ENCODE peak calls at places on chromosomes 2 and 18, in nine cellular contexts. L is right lobe of liver, I is kidney epithelial cell, N is astrocyte of the spinal cord, B is coronary artery, F is HCT116, J is upper lobe of left lung, H is AG10803, V is fibroblast of villous mesenchyme. A is an unnamed sample.
A peak's percentile ranks its signal among the peaks of the same experiment; 100 is the strongest.

GRCh38 chr2:143807677-143808076 is 678.5 kb downstream of the ARHGAP15 start:
- DNase-seq in B (no peak), H (peak; percentile 44), F (no peak), I (no peak), J (no peak), L (no peak), V (peak; percentile 59), N (no peak), A (no peak)

GRCh38 chr2:27776097-27776496 is 4.6 kb downstream of the MRPL33 start:
- DNase-seq in H (peak; percentile 78), J (no peak), L (no peak), B (no peak), V (peak; percentile 42), N (no peak), F (no peak), I (no peak), A (no peak)

GRCh38 chr2:67880291-67880761 is 182.5 kb downstream of the C1D start:
- DNase-seq in L (no peak), F (no peak), I (peak; percentile 89), B (peak; percentile 64), V (peak; percentile 51), H (no peak), J (peak; percentile 65), N (no peak), A (no peak)

GRCh38 chr18:11866329-11866728 is 15.1 kb downstream of the CHMP1B start:
- DNase-seq in B (no peak), H (no peak), I (no peak), N (no peak), F (no peak), L (no peak), J (no peak), V (no peak), A (no peak)

GRCh38 chr2:67463810-67464209 is 66.7 kb downstream of the ETAA1 start:
- DNase-seq in V (no peak), L (no peak), F (peak; percentile 64), I (peak; percentile 68), B (no peak), J (no peak), N (peak; percentile 52), H (no peak), A (no peak)

GRCh38 chr2:240909216-240909974 is 3.3 kb downstream of the CROCC2 start:
- DNase-seq in L (no peak), I (no peak), H (no peak), J (peak; percentile 36), V (no peak), B (no peak), N (no peak), F (no peak), A (no peak)

GRCh38 chr2:85357736-85358135 is 3.2 kb downstream of the ELMOD3 start:
- DNase-seq in H (no peak), L (no peak), N (no peak), B (no peak), F (no peak), V (no peak), J (no peak), I (no peak), A (no peak)

GRCh38 chr2:102235491-102235890 is 48.7 kb downstream of the IL1RL2 start:
- DNase-seq in L (no peak), F (no peak), N (no peak), J (no peak), B (no peak), H (no peak), I (no peak), V (peak; percentile 43), A (no peak)

GRCh38 chr2:26469092-26469710 is 8.7 kb downstream of the OTOF start:
- DNase-seq in F (peak; percentile 74), J (no peak), B (no peak), I (peak; percentile 21), V (peak; percentile 59), H (peak; percentile 11), N (peak; percentile 71), L (peak; percentile 55), A (no peak)

GRCh38 chr2:105515581-105516415 is 116.9 kb upstream of the FHL2 start:
- DNase-seq in L (peak; percentile 54), V (no peak), N (no peak), F (no peak), H (no peak), B (peak; percentile 80), J (no peak), I (no peak), A (no peak)

DNA sequence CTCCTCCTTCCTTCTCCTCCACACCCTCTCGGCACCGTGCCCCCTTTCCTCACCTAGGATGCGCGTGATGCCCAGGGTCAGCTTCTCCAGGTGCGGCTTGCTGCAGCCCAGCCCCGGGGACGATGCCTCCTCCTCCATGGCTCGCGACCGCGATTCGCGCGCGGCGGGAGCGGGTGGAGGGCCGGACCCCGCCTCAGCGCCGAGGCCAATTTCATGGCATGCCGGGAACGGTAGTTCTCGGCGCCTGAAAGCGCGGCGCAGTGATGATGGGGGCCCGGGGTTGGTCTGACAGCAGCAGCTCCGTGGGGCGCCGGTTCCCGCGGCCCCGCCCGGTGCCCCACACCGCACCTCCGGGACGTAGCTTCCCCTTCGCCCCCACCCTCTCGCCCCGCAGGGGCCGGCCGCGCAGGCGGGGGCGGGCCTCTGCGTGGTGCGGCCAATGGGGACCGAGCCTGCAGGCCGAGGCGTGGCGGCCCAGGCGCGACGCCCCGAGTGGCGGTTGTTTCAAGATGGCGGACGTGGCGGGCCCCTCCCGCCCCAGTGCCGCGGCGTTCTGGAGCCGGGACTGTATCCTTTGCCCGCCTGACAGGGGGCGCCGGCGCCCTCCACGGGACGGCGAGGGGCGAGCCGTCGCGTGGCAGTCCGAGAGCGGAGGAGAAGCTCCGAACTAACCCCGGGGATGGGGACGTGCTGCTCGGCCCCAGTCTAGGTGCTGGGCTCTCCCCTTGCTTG is at the start of the genes KIAA1328 and TPGS2:
- DNase-seq in H (peak; percentile 90), J (peak; percentile 98), I (no peak), B (peak; percentile 89), L (peak; percentile 91), N (peak; percentile 92), V (peak; percentile 91), F (peak; percentile 61), A (no peak)
- TF ChIP-seq CTCF in H (peak; percentile 45), J (peak; percentile 74), I (peak; percentile 42), B (no peak), L (peak; percentile 35), N (peak; percentile 38), V (peak; percentile 45), F (peak; percentile 39), A (peak; percentile 75)

DNA sequence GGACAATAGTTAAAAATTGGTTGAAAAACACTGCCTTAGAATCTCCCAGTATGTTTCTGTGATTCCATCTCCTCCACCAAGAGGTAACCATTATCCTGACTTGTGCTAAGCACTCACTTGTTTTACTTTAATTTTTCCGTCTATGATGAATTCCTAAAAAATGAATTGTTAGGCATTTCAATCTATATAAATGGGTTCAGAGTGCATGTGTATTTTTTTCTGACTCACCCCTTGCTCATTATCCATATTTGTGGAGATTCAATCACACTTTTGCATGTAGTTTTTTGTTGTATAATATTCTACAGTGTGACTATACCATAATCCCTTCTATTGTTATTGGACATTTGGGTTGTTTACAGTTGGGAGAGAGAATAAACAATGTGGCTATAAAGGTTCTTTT is 1.3 kb downstream of the NDUFB3 start:
- DNase-seq in I (no peak), F (no peak), N (no peak), H (no peak), L (no peak), J (no peak), V (no peak), B (no peak), A (no peak)
- H3K4me3 ChIP-seq in I (no peak overlapping the region), F (peak overlapping the region; percentile 93), N (no peak overlapping the region), H (no peak overlapping the region), L (no peak overlapping the region), J (no peak overlapping the region), V (peak overlapping the region; percentile 99), B (peak overlapping the region; percentile 88), A (peak overlapping the region; percentile 99)

GRCh38 chr2:100228967-100229366 is 86.6 kb upstream of the AFF3 start:
- DNase-seq in N (no peak), L (no peak), F (no peak), B (no peak), J (no peak), V (no peak), H (no peak), I (no peak), A (no peak)
- TF ChIP-seq CTCF in N (peak; percentile 9), L (no peak), F (peak; percentile 12), B (no peak), J (no peak), V (peak; percentile 15), H (peak; percentile 24), I (no peak), A (no peak)

GRCh38 chr2:52258038-52258437 is 1226.1 kb upstream of the NRXN1 start:
- DNase-seq in F (no peak), I (no peak), H (no peak), L (no peak), J (no peak), B (no peak), N (no peak), V (no peak), A (no peak)
- H3K4me3 ChIP-seq in F (no peak overlapping the region), I (no peak overlapping the region), H (no peak overlapping the region), L (no peak overlapping the region), J (no peak overlapping the region), B (no peak overlapping the region), N (no peak overlapping the region), V (no peak overlapping the region), A (no peak overlapping the region)